ENCODE peak calls at places on chromosomes 7 and 10, in eight cellular contexts. E is naive thymus-derived CD4-positive, alpha-beta T cell; S is left ventricle myocardium inferior; R is fibroblast of lung; U is endothelial cell of umbilical vein; A is brain microvascular endothelial cell; N is substantia nigra; I is osteoblast. T is an unnamed sample.

GRCh38 chr10:14570800-14571199 is 203.9 kb downstream of the FAM107B start:
- DNase-seq in I (no peak), A (no peak), R (no peak), E (no peak), N (no peak), U (no peak), S (no peak), T (no peak)

GRCh38 chr7:156318426-156318825 is 322.1 kb upstream of the RNF32 start:
- DNase-seq in A (no peak), U (no peak), N (no peak), S (no peak), R (no peak), I (no peak), E (no peak), T (no peak)

GRCh38 chr7:84196007-84196551 is 1.5 kb upstream of the SEMA3A start:
- DNase-seq in U (no peak), E (no peak), I (peak; percentile 19), N (peak; percentile 1), S (no peak), R (peak; percentile 82), A (no peak), T (no peak)

GRCh38 chr10:23106508-23106907 is 11.1 kb downstream of the MSRB2 start:
- DNase-seq in U (no peak), E (no peak), I (no peak), N (no peak), R (no peak), A (no peak), S (no peak), T (no peak)

GRCh38 chr10:61904711-61905445 is 3.4 kb downstream of the ARID5B start:
- DNase-seq in E (peak; percentile 52), S (no peak), N (no peak), I (peak; percentile 94), U (peak; percentile 79), R (peak; percentile 72), A (peak; percentile 66), T (no peak)

GRCh38 chr10:35336921-35337741 is 822 bp downstream of the CCNY start:
- DNase-seq in R (no peak), E (peak; percentile 51), A (no peak), N (peak; percentile 28), I (peak; percentile 86), S (peak; percentile 40), U (peak; percentile 36), T (peak; percentile 17)

GRCh38 chr10:124568858-124569622 is 107.4 kb downstream of the LHPP start:
- DNase-seq in E (no peak), N (no peak), R (no peak), I (peak; percentile 55), A (no peak), U (no peak), S (no peak), T (no peak)

GRCh38 chr7:51346136-51346535 is 29.5 kb upstream of the COBL start:
- DNase-seq in A (no peak), I (no peak), S (no peak), U (no peak), N (no peak), E (no peak), R (no peak), T (no peak)

GRCh38 chr10:97319671-97320479 is 804 bp downstream of the FRAT1 start:
- DNase-seq in I (peak; percentile 69), R (no peak), S (peak; percentile 57), N (peak; percentile 55), U (peak; percentile 46), A (no peak), E (peak; percentile 65), T (peak; percentile 61)

GRCh38 chr7:149742075-149742701 is 31.2 kb downstream of the ZNF467 start:
- DNase-seq in I (peak; percentile 91), R (peak; percentile 51), N (peak; percentile 64), E (peak; percentile 64), A (peak; percentile 38), U (peak; percentile 71), S (peak; percentile 60), T (no peak)

GRCh38 chr7:70975816-70976215 is 156.1 kb upstream of the GALNT17 start:
- DNase-seq in R (no peak), N (no peak), E (no peak), U (no peak), A (no peak), I (no peak), S (no peak), T (no peak)

GRCh38 chr10:113026679-113027078 is 76.6 kb downstream of the TCF7L2 start:
- DNase-seq in U (peak; percentile 9), A (no peak), N (no peak), I (peak; percentile 89), R (peak; percentile 80), E (no peak), S (no peak), T (no peak)

GRCh38 chr10:94075521-94075920 is 81.8 kb downstream of the PLCE1 start:
- DNase-seq in E (no peak), A (no peak), I (no peak), R (no peak), S (no peak), U (no peak), N (no peak), T (no peak)

GRCh38 chr7:115087437-115087836 is 165.5 kb downstream of the MDFIC start:
- DNase-seq in E (no peak), A (peak; percentile 86), U (peak; percentile 97), R (peak; percentile 92), I (no peak), N (no peak), S (no peak), T (no peak)

GRCh38 chr7:116310131-116310530 is 99.8 kb downstream of the TES start:
- DNase-seq in I (no peak), N (no peak), U (no peak), E (no peak), R (no peak), S (no peak), A (no peak), T (no peak)

GRCh38 chr10:84493951-84494848 is 165.8 kb downstream of the CCSER2 start:
- DNase-seq in S (no peak), U (peak; percentile 67), N (no peak), I (no peak), A (peak; percentile 66), E (no peak), R (peak; percentile 37), T (no peak)

GRCh38 chr10:59324597-59324996 is 37.8 kb downstream of the FAM13C start:
- DNase-seq in U (no peak), A (no peak), I (no peak), N (no peak), R (peak; percentile 30), S (no peak), E (no peak), T (no peak)

GRCh38 chr7:8724080-8724718 is 290.8 kb downstream of the NXPH1 start:
- DNase-seq in S (no peak), E (no peak), I (no peak), A (peak; percentile 2), U (no peak), N (peak; percentile 15), R (no peak), T (no peak)

GRCh38 chr7:99325597-99326407 is at the start of gene ARPC1A:
- DNase-seq in I (peak; percentile 98), U (peak; percentile 97), N (peak; percentile 90), E (peak; percentile 96), A (peak; percentile 83), S (peak; percentile 90), R (peak; percentile 92), T (peak; percentile 92)

GRCh38 chr10:20890009-20890408 is 7.1 kb downstream of the NEBL start:
- DNase-seq in A (peak; percentile 22), E (no peak), R (no peak), N (no peak), I (no peak), U (no peak), S (no peak), T (no peak)

GRCh38 chr10:55410415-55410885 is 609.4 kb upstream of the PCDH15 start:
- DNase-seq in U (peak; percentile 91), R (peak; percentile 15), N (peak; percentile 63), S (peak; percentile 36), E (no peak), A (peak; percentile 4), I (no peak), T (no peak)

GRCh38 chr7:115910541-115911164 is 119.9 kb downstream of the TFEC start:
- DNase-seq in E (no peak), S (no peak), N (no peak), A (no peak), I (no peak), R (peak; percentile 62), U (peak; percentile 64), T (peak; percentile 12)

GRCh38 chr10:5464521-5464920 is 34.8 kb downstream of the CALML5 start:
- DNase-seq in A (no peak), N (no peak), R (no peak), U (no peak), E (no peak), S (no peak), I (no peak), T (no peak)

GRCh38 chr10:132375116-132375794 is 21.7 kb upstream of the PWWP2B start:
- DNase-seq in E (no peak), I (peak; percentile 59), R (no peak), N (no peak), A (no peak), S (no peak), U (no peak), T (no peak)
- H3K27ac ChIP-seq in E (no peak overlapping the region), I (no peak overlapping the region), R (no peak overlapping the region), N (no peak overlapping the region), A (no peak overlapping the region), S (no peak overlapping the region), U (no peak overlapping the region), T (no peak overlapping the region)

DNA sequence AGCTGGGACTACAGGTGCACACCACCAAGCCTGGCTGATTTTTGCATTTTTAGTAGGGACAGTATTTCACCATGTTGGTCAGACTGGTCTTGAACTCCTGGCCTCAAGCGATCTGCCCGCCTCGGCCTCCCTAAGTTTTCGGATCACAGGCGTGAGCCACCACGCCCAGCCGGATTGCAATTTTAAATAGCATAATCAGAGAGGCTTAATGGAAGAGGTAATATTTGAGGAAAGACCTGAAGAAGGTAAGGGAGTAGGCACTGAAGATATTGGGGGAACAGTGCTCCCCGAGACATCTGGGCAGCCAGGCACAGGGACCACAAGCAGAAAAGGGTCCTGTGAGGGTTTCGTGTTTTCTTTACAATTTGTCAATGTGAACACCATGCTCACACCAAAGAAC is 61.4 kb upstream of the USP6NL start:
- DNase-seq in S (no peak), N (no peak), U (no peak), I (no peak), R (no peak), A (no peak), E (no peak), T (no peak)
- H3K27ac ChIP-seq in S (no peak overlapping the region), N (no peak overlapping the region), U (no peak overlapping the region), I (no peak overlapping the region), R (no peak overlapping the region), A (no peak overlapping the region), E (no peak overlapping the region), T (no peak overlapping the region)

GRCh38 chr7:22174574-22174953 is 182.4 kb downstream of the RAPGEF5 start:
- DNase-seq in R (no peak), I (no peak), E (no peak), U (no peak), N (no peak), S (no peak), A (no peak), T (no peak)
- H3K27ac ChIP-seq in R (no peak overlapping the region), I (no peak overlapping the region), E (no peak overlapping the region), U (no peak overlapping the region), N (peak overlapping the region; percentile 45), S (peak overlapping the region; percentile 32), A (no peak overlapping the region), T (no peak overlapping the region)

DNA sequence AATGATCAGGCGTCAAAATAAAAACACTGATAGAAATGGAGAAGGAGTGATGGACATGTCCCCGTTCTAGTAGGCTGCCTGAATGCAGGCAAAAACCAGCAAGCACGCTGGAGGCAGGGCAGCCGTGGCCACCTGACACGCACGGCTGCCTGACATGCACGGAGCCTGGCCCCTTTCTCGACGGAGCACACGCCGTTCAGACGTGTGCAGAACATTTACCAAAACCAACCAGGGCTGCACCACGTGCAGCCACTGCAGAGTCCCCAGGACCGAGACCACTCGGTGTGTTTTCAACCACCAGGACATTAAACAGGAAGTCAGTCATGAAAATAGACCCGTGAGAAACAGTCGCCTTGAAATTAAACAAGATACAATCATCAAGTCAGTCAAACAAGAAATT is 61.9 kb upstream of the NKX6-2 start:
- DNase-seq in U (no peak), R (no peak), E (no peak), A (no peak), N (no peak), I (no peak), S (no peak), T (no peak)
- H3K27ac ChIP-seq in U (no peak overlapping the region), R (no peak overlapping the region), E (no peak overlapping the region), A (no peak overlapping the region), N (no peak overlapping the region), I (no peak overlapping the region), S (no peak overlapping the region), T (no peak overlapping the region)

T was measured in CD4-positive, alpha-beta memory T cell.